ENCODE peak calls at places on chromosomes 13 and 19, in ten cellular contexts. E is GM04504; N is hypothalamus; P is activated T-cell treated with anti-CD3 and anti-CD28 coated beads, Interleukin-2, amount 50 U/mL, for 72 hours; M is immature natural killer cell; J is body of pancreas; F is astrocyte of the spinal cord; W is brain microvascular endothelial cell; K is NCI-H1930; S is T-helper 1 cell. Y is an unnamed sample.

GRCh38 chr19:15305582-15306334 is 26.6 kb downstream of the BRD4 start:
- DNase-seq in M (no peak), P (no peak), J (no peak), W (no peak), N (no peak), S (no peak), E (no peak), F (no peak), K (no peak), Y (no peak)

GRCh38 chr19:49216076-49216475 is 58.5 kb downstream of the TRPM4 start:
- DNase-seq in J (no peak), N (no peak), P (no peak), M (no peak), K (no peak), E (peak), S (no peak), W (peak), F (no peak), Y (no peak)

GRCh38 chr13:73708393-73708985 is 425.7 kb downstream of the KLF12 start:
- DNase-seq in W (peak), M (peak), K (peak), S (peak), P (peak), N (peak), E (peak), J (peak), F (peak), Y (peak)

GRCh38 chr13:32316476-32316875 is 1.2 kb downstream of the BRCA2 start:
- DNase-seq in F (no peak), S (no peak), N (no peak), P (no peak), K (no peak), W (no peak), M (no peak), E (no peak), J (no peak), Y (no peak)

GRCh38 chr19:46644720-46645119 is 8.7 kb upstream of the GNG8 start:
- DNase-seq in S (no peak), J (no peak), P (no peak), K (no peak), E (no peak), W (no peak), F (no peak), N (no peak), M (no peak), Y (no peak)

GRCh38 chr13:50950808-50951207 is 41.2 kb downstream of the RNASEH2B start:
- DNase-seq in M (no peak), N (no peak), E (no peak), S (no peak), P (no peak), K (no peak), W (no peak), J (no peak), F (no peak), Y (no peak)

GRCh38 chr19:15296841-15297415 is 35.4 kb downstream of the BRD4 start:
- DNase-seq in N (no peak), W (no peak), M (no peak), F (no peak), S (peak), P (no peak), K (no peak), J (no peak), E (no peak), Y (no peak)

GRCh38 chr13:99894835-99895427 is 76.6 kb downstream of the ZIC5 start:
- DNase-seq in E (no peak), W (no peak), F (peak), N (no peak), J (no peak), K (no peak), M (no peak), P (no peak), S (no peak), Y (peak)

GRCh38 chr13:97344250-97345175 is 89.5 kb upstream of the RAP2A start:
- DNase-seq in E (no peak), M (peak), N (peak), P (peak), K (peak), F (peak), W (peak), S (peak), J (peak), Y (peak)

GRCh38 chr19:54245936-54246335 is 3.3 kb upstream of the LILRA6 start:
- DNase-seq in M (no peak), P (no peak), K (no peak), S (no peak), N (no peak), E (no peak), W (no peak), F (no peak), J (no peak), Y (no peak)

GRCh38 chr13:112721198-112722104 is 31.6 kb downstream of the ATP11A start:
- DNase-seq in S (no peak), J (no peak), K (no peak), P (no peak), W (no peak), F (no peak), M (no peak), E (no peak), N (no peak), Y (peak)

GRCh38 chr13:110942248-110942981 is 27.5 kb upstream of the ANKRD10 start:
- DNase-seq in N (no peak), K (no peak), W (no peak), M (no peak), F (no peak), J (no peak), S (no peak), P (peak), E (no peak), Y (no peak)

GRCh38 chr13:113407103-113407530 is 43.2 kb upstream of the GRTP1 start:
- DNase-seq in M (no peak), E (no peak), N (no peak), P (no peak), J (no peak), K (no peak), W (no peak), F (no peak), S (no peak), Y (no peak)

GRCh38 chr19:15701757-15702589 is 25.9 kb upstream of the OR10H2 start:
- DNase-seq in M (no peak), P (no peak), S (no peak), K (no peak), J (no peak), E (no peak), F (no peak), W (no peak), N (no peak), Y (peak)

GRCh38 chr13:35496761-35497386 is 20.4 kb upstream of the MAB21L1 start:
- DNase-seq in E (no peak), P (no peak), M (no peak), K (no peak), J (no peak), S (no peak), W (no peak), F (no peak), N (no peak), Y (no peak)

Y was measured in NCI-H526 treated with DMSO at 0.1 percent for 48 hours.